ENCODE peak calls at places on chromosome 15, in six cellular contexts. One of them, this sample, is unnamed.

GRCh38 chr15:69854521-69855171 is 243.1 kb downstream of the TLE3 start:
- DNase-seq in stimulated activated CD4-positive, alpha-beta T cell treated with anti-CD3 and anti-CD28 coated beads, Interleukin-12 subunit alpha, Interleukin-12 subunit beta, amount 100 ng/mL, for 24 hours: no peak
- DNase-seq in lower lobe of right lung: no peak
- DNase-seq in activated CD4-positive, alpha-beta T cell treated with anti-CD3 and anti-CD28 coated beads for 24 hours: no peak
- DNase-seq in ACHN: peak
- DNase-seq in left ventricle myocardium superior: no peak
- DNase-seq in this sample: no peak

GRCh38 chr15:61069369-61070075 is 159.6 kb downstream of the RORA start:
- DNase-seq in stimulated activated CD4-positive, alpha-beta T cell treated with anti-CD3 and anti-CD28 coated beads, Interleukin-12 subunit alpha, Interleukin-12 subunit beta, amount 100 ng/mL, for 24 hours: no peak
- DNase-seq in lower lobe of right lung: no peak
- DNase-seq in activated CD4-positive, alpha-beta T cell treated with anti-CD3 and anti-CD28 coated beads for 24 hours: no peak
- DNase-seq in ACHN: no peak
- DNase-seq in left ventricle myocardium superior: no peak
- DNase-seq in this sample: no peak

GRCh38 chr15:87896926-87897325 is 359.6 kb downstream of the NTRK3 start:
- DNase-seq in stimulated activated CD4-positive, alpha-beta T cell treated with anti-CD3 and anti-CD28 coated beads, Interleukin-12 subunit alpha, Interleukin-12 subunit beta, amount 100 ng/mL, for 24 hours: no peak
- DNase-seq in lower lobe of right lung: no peak
- DNase-seq in activated CD4-positive, alpha-beta T cell treated with anti-CD3 and anti-CD28 coated beads for 24 hours: no peak
- DNase-seq in ACHN: no peak
- DNase-seq in left ventricle myocardium superior: no peak
- DNase-seq in this sample: no peak

GRCh38 chr15:96234109-96234892 is 96.2 kb upstream of the NR2F2 start:
- DNase-seq in stimulated activated CD4-positive, alpha-beta T cell treated with anti-CD3 and anti-CD28 coated beads, Interleukin-12 subunit alpha, Interleukin-12 subunit beta, amount 100 ng/mL, for 24 hours: no peak
- DNase-seq in lower lobe of right lung: no peak
- DNase-seq in activated CD4-positive, alpha-beta T cell treated with anti-CD3 and anti-CD28 coated beads for 24 hours: no peak
- DNase-seq in ACHN: no peak
- DNase-seq in left ventricle myocardium superior: no peak
- DNase-seq in this sample: no peak

GRCh38 chr15:43943511-43943910 is 116.7 kb downstream of the WDR76 start:
- DNase-seq in stimulated activated CD4-positive, alpha-beta T cell treated with anti-CD3 and anti-CD28 coated beads, Interleukin-12 subunit alpha, Interleukin-12 subunit beta, amount 100 ng/mL, for 24 hours: no peak
- DNase-seq in lower lobe of right lung: no peak
- DNase-seq in activated CD4-positive, alpha-beta T cell treated with anti-CD3 and anti-CD28 coated beads for 24 hours: no peak
- DNase-seq in ACHN: no peak
- DNase-seq in left ventricle myocardium superior: no peak
- DNase-seq in this sample: no peak

GRCh38 chr15:24835301-24835700 is 119.5 kb upstream of the SNRPN start:
- DNase-seq in stimulated activated CD4-positive, alpha-beta T cell treated with anti-CD3 and anti-CD28 coated beads, Interleukin-12 subunit alpha, Interleukin-12 subunit beta, amount 100 ng/mL, for 24 hours: no peak
- DNase-seq in lower lobe of right lung: no peak
- DNase-seq in activated CD4-positive, alpha-beta T cell treated with anti-CD3 and anti-CD28 coated beads for 24 hours: no peak
- DNase-seq in ACHN: no peak
- DNase-seq in left ventricle myocardium superior: no peak
- DNase-seq in this sample: no peak

GRCh38 chr15:99108993-99109392 is 4.1 kb downstream of the SYNM start:
- DNase-seq in stimulated activated CD4-positive, alpha-beta T cell treated with anti-CD3 and anti-CD28 coated beads, Interleukin-12 subunit alpha, Interleukin-12 subunit beta, amount 100 ng/mL, for 24 hours: no peak
- DNase-seq in lower lobe of right lung: peak
- DNase-seq in activated CD4-positive, alpha-beta T cell treated with anti-CD3 and anti-CD28 coated beads for 24 hours: no peak
- DNase-seq in ACHN: no peak
- DNase-seq in left ventricle myocardium superior: no peak
- DNase-seq in this sample: no peak

GRCh38 chr15:64970696-64971095 is 19.0 kb downstream of the SPG21 start:
- DNase-seq in stimulated activated CD4-positive, alpha-beta T cell treated with anti-CD3 and anti-CD28 coated beads, Interleukin-12 subunit alpha, Interleukin-12 subunit beta, amount 100 ng/mL, for 24 hours: no peak
- DNase-seq in lower lobe of right lung: peak
- DNase-seq in activated CD4-positive, alpha-beta T cell treated with anti-CD3 and anti-CD28 coated beads for 24 hours: no peak
- DNase-seq in ACHN: no peak
- DNase-seq in left ventricle myocardium superior: no peak
- DNase-seq in this sample: peak

GRCh38 chr15:38127306-38127731 is 125.3 kb upstream of the SPRED1 start:
- DNase-seq in stimulated activated CD4-positive, alpha-beta T cell treated with anti-CD3 and anti-CD28 coated beads, Interleukin-12 subunit alpha, Interleukin-12 subunit beta, amount 100 ng/mL, for 24 hours: no peak
- DNase-seq in lower lobe of right lung: no peak
- DNase-seq in activated CD4-positive, alpha-beta T cell treated with anti-CD3 and anti-CD28 coated beads for 24 hours: no peak
- DNase-seq in ACHN: no peak
- DNase-seq in left ventricle myocardium superior: no peak
- DNase-seq in this sample: no peak

GRCh38 chr15:38196116-38196515 is 56.5 kb upstream of the SPRED1 start:
- DNase-seq in stimulated activated CD4-positive, alpha-beta T cell treated with anti-CD3 and anti-CD28 coated beads, Interleukin-12 subunit alpha, Interleukin-12 subunit beta, amount 100 ng/mL, for 24 hours: no peak
- DNase-seq in lower lobe of right lung: no peak
- DNase-seq in activated CD4-positive, alpha-beta T cell treated with anti-CD3 and anti-CD28 coated beads for 24 hours: no peak
- DNase-seq in ACHN: no peak
- DNase-seq in left ventricle myocardium superior: no peak
- DNase-seq in this sample: no peak

GRCh38 chr15:29440541-29440940 is 170.9 kb upstream of the NSMCE3 start:
- DNase-seq in stimulated activated CD4-positive, alpha-beta T cell treated with anti-CD3 and anti-CD28 coated beads, Interleukin-12 subunit alpha, Interleukin-12 subunit beta, amount 100 ng/mL, for 24 hours: no peak
- DNase-seq in lower lobe of right lung: no peak
- DNase-seq in activated CD4-positive, alpha-beta T cell treated with anti-CD3 and anti-CD28 coated beads for 24 hours: no peak
- DNase-seq in ACHN: no peak
- DNase-seq in left ventricle myocardium superior: no peak
- DNase-seq in this sample: no peak

GRCh38 chr15:70701891-70702568 is 61.3 kb downstream of the UACA start:
- DNase-seq in stimulated activated CD4-positive, alpha-beta T cell treated with anti-CD3 and anti-CD28 coated beads, Interleukin-12 subunit alpha, Interleukin-12 subunit beta, amount 100 ng/mL, for 24 hours: no peak
- DNase-seq in lower lobe of right lung: no peak
- DNase-seq in activated CD4-positive, alpha-beta T cell treated with anti-CD3 and anti-CD28 coated beads for 24 hours: no peak
- DNase-seq in ACHN: peak
- DNase-seq in left ventricle myocardium superior: no peak
- DNase-seq in this sample: no peak

GRCh38 chr15:58793862-58794261 is 22.8 kb downstream of the MINDY2 start:
- DNase-seq in stimulated activated CD4-positive, alpha-beta T cell treated with anti-CD3 and anti-CD28 coated beads, Interleukin-12 subunit alpha, Interleukin-12 subunit beta, amount 100 ng/mL, for 24 hours: no peak
- DNase-seq in lower lobe of right lung: peak
- DNase-seq in activated CD4-positive, alpha-beta T cell treated with anti-CD3 and anti-CD28 coated beads for 24 hours: no peak
- DNase-seq in ACHN: no peak
- DNase-seq in left ventricle myocardium superior: no peak
- DNase-seq in this sample: no peak

GRCh38 chr15:77653832-77654480 is 21.2 kb upstream of the LINGO1 start:
- DNase-seq in stimulated activated CD4-positive, alpha-beta T cell treated with anti-CD3 and anti-CD28 coated beads, Interleukin-12 subunit alpha, Interleukin-12 subunit beta, amount 100 ng/mL, for 24 hours: no peak
- DNase-seq in lower lobe of right lung: no peak
- DNase-seq in activated CD4-positive, alpha-beta T cell treated with anti-CD3 and anti-CD28 coated beads for 24 hours: no peak
- DNase-seq in ACHN: no peak
- DNase-seq in left ventricle myocardium superior: no peak
- DNase-seq in this sample: no peak

GRCh38 chr15:29244544-29244943 is 25.1 kb downstream of the NSMCE3 start:
- DNase-seq in stimulated activated CD4-positive, alpha-beta T cell treated with anti-CD3 and anti-CD28 coated beads, Interleukin-12 subunit alpha, Interleukin-12 subunit beta, amount 100 ng/mL, for 24 hours: no peak
- DNase-seq in lower lobe of right lung: no peak
- DNase-seq in activated CD4-positive, alpha-beta T cell treated with anti-CD3 and anti-CD28 coated beads for 24 hours: no peak
- DNase-seq in ACHN: no peak
- DNase-seq in left ventricle myocardium superior: no peak
- DNase-seq in this sample: no peak

GRCh38 chr15:19899021-19899824 is 642.4 kb downstream of the GOLGA6L6 start:
- DNase-seq in stimulated activated CD4-positive, alpha-beta T cell treated with anti-CD3 and anti-CD28 coated beads, Interleukin-12 subunit alpha, Interleukin-12 subunit beta, amount 100 ng/mL, for 24 hours: no peak
- DNase-seq in lower lobe of right lung: no peak
- DNase-seq in activated CD4-positive, alpha-beta T cell treated with anti-CD3 and anti-CD28 coated beads for 24 hours: no peak
- DNase-seq in ACHN: no peak
- DNase-seq in left ventricle myocardium superior: no peak
- DNase-seq in this sample: no peak

GRCh38 chr15:101542306-101543025 is 53.0 kb upstream of the PCSK6 start:
- DNase-seq in stimulated activated CD4-positive, alpha-beta T cell treated with anti-CD3 and anti-CD28 coated beads, Interleukin-12 subunit alpha, Interleukin-12 subunit beta, amount 100 ng/mL, for 24 hours: no peak
- DNase-seq in lower lobe of right lung: no peak
- DNase-seq in activated CD4-positive, alpha-beta T cell treated with anti-CD3 and anti-CD28 coated beads for 24 hours: no peak
- DNase-seq in ACHN: no peak
- DNase-seq in left ventricle myocardium superior: no peak
- DNase-seq in this sample: no peak

GRCh38 chr15:83305696-83306291 is 21.3 kb upstream of the BNC1 start:
- DNase-seq in stimulated activated CD4-positive, alpha-beta T cell treated with anti-CD3 and anti-CD28 coated beads, Interleukin-12 subunit alpha, Interleukin-12 subunit beta, amount 100 ng/mL, for 24 hours: no peak
- DNase-seq in lower lobe of right lung: peak
- DNase-seq in activated CD4-positive, alpha-beta T cell treated with anti-CD3 and anti-CD28 coated beads for 24 hours: no peak
- DNase-seq in ACHN: no peak
- DNase-seq in left ventricle myocardium superior: no peak
- DNase-seq in this sample: no peak

GRCh38 chr15:25179673-25180511 is 225.1 kb downstream of the SNRPN start:
- DNase-seq in stimulated activated CD4-positive, alpha-beta T cell treated with anti-CD3 and anti-CD28 coated beads, Interleukin-12 subunit alpha, Interleukin-12 subunit beta, amount 100 ng/mL, for 24 hours: no peak
- DNase-seq in lower lobe of right lung: peak
- DNase-seq in activated CD4-positive, alpha-beta T cell treated with anti-CD3 and anti-CD28 coated beads for 24 hours: no peak
- DNase-seq in ACHN: no peak
- DNase-seq in left ventricle myocardium superior: peak
- DNase-seq in this sample: peak

GRCh38 chr15:99992611-99993231 is 259.5 kb upstream of the LYSMD4 start:
- DNase-seq in stimulated activated CD4-positive, alpha-beta T cell treated with anti-CD3 and anti-CD28 coated beads, Interleukin-12 subunit alpha, Interleukin-12 subunit beta, amount 100 ng/mL, for 24 hours: no peak
- DNase-seq in lower lobe of right lung: no peak
- DNase-seq in activated CD4-positive, alpha-beta T cell treated with anti-CD3 and anti-CD28 coated beads for 24 hours: no peak
- DNase-seq in ACHN: no peak
- DNase-seq in left ventricle myocardium superior: no peak
- DNase-seq in this sample: no peak

GRCh38 chr15:82663186-82663600 is 16.0 kb upstream of the CPEB1 start:
- DNase-seq in stimulated activated CD4-positive, alpha-beta T cell treated with anti-CD3 and anti-CD28 coated beads, Interleukin-12 subunit alpha, Interleukin-12 subunit beta, amount 100 ng/mL, for 24 hours: peak
- DNase-seq in lower lobe of right lung: no peak
- DNase-seq in activated CD4-positive, alpha-beta T cell treated with anti-CD3 and anti-CD28 coated beads for 24 hours: peak
- DNase-seq in ACHN: peak
- DNase-seq in left ventricle myocardium superior: peak
- DNase-seq in this sample: peak

GRCh38 chr15:96359772-96360498 is 29.4 kb downstream of the NR2F2 start:
- DNase-seq in stimulated activated CD4-positive, alpha-beta T cell treated with anti-CD3 and anti-CD28 coated beads, Interleukin-12 subunit alpha, Interleukin-12 subunit beta, amount 100 ng/mL, for 24 hours: no peak
- DNase-seq in lower lobe of right lung: no peak
- DNase-seq in activated CD4-positive, alpha-beta T cell treated with anti-CD3 and anti-CD28 coated beads for 24 hours: no peak
- DNase-seq in ACHN: peak
- DNase-seq in left ventricle myocardium superior: no peak
- DNase-seq in this sample: peak